ENCODE peak calls at places on chromosomes 13 and 19, in eight cellular contexts. K is ascending aorta; T is endothelial cell of umbilical vein; L is CD8-positive, alpha-beta T cell; J is kidney epithelial cell; O is stomach; Q is PC-3; D is cardiac fibroblast. Z is an unnamed sample.

GRCh38 chr19:45640849-45641273 is 1.7 kb upstream of the EML2 start:
- DNase-seq in K (no peak), T (no peak), L (no peak), J (no peak), O (peak), Q (peak), D (no peak), Z (peak)

GRCh38 chr19:53877361-53877766 is 4.6 kb upstream of the PRKCG start:
- DNase-seq in K (no peak), T (no peak), L (no peak), J (no peak), O (no peak), Q (no peak), D (peak), Z (no peak)

GRCh38 chr19:13978306-13978705 is 26.0 kb downstream of the DCAF15 start:
- DNase-seq in K (peak), T (peak), L (no peak), J (no peak), O (peak), Q (no peak), D (peak), Z (peak)

GRCh38 chr13:50400035-50400726 is 384.9 kb downstream of the KCNRG start:
- DNase-seq in K (no peak), T (peak), L (no peak), J (no peak), O (no peak), Q (no peak), D (peak), Z (peak)

GRCh38 chr19:35348909-35349611 is 1.4 kb downstream of the FFAR1 start:
- DNase-seq in K (no peak), T (no peak), L (no peak), J (no peak), O (no peak), Q (no peak), D (no peak), Z (no peak)

GRCh38 chr13:108176685-108177274 is 38.6 kb downstream of the LIG4 start:
- DNase-seq in K (no peak), T (peak), L (peak), J (no peak), O (peak), Q (peak), D (peak), Z (peak)

GRCh38 chr13:38814331-38814730 is 127.5 kb downstream of the FREM2 start:
- DNase-seq in K (no peak), T (no peak), L (no peak), J (no peak), O (peak), Q (no peak), D (no peak), Z (no peak)

GRCh38 chr13:28336193-28336657 is 158.7 kb downstream of the FLT1 start:
- DNase-seq in K (no peak), T (peak), L (no peak), J (no peak), O (no peak), Q (no peak), D (no peak), Z (no peak)

GRCh38 chr19:57363734-57364181 is 407 bp downstream of the TRAPPC2B start:
- DNase-seq in K (no peak), T (no peak), L (no peak), J (no peak), O (no peak), Q (no peak), D (no peak), Z (no peak)

GRCh38 chr19:11538232-11539036 is at the start of gene CNN1:
- DNase-seq in K (peak), T (peak), L (no peak), J (no peak), O (peak), Q (no peak), D (peak), Z (peak)

GRCh38 chr13:71613347-71613746 is 253.7 kb downstream of the DACH1 start:
- DNase-seq in K (no peak), T (peak), L (no peak), J (no peak), O (no peak), Q (no peak), D (peak), Z (no peak)

GRCh38 chr13:48055712-48056111 is 18.2 kb downstream of the NUDT15 start:
- DNase-seq in K (no peak), T (no peak), L (no peak), J (no peak), O (no peak), Q (no peak), D (no peak), Z (no peak)

GRCh38 chr19:29093553-29093908 is 119.4 kb downstream of the UQCRFS1 start:
- DNase-seq in K (no peak), T (no peak), L (no peak), J (no peak), O (no peak), Q (no peak), D (no peak), Z (no peak)

GRCh38 chr19:33194884-33195710 is 967 bp downstream of the LRP3 start:
- DNase-seq in K (no peak), T (no peak), L (no peak), J (no peak), O (peak), Q (peak), D (peak), Z (peak)

GRCh38 chr13:32857689-32858088 is 158.5 kb upstream of the KL start:
- DNase-seq in K (no peak), T (no peak), L (no peak), J (no peak), O (no peak), Q (no peak), D (no peak), Z (no peak)

GRCh38 chr13:111551421-111551820 is 231.0 kb downstream of the TEX29 start:
- DNase-seq in K (no peak), T (no peak), L (no peak), J (no peak), O (no peak), Q (no peak), D (no peak), Z (peak)

GRCh38 chr13:28537149-28537548 is 42.2 kb upstream of the FLT1 start:
- DNase-seq in K (no peak), T (no peak), L (no peak), J (no peak), O (no peak), Q (no peak), D (no peak), Z (no peak)

GRCh38 chr19:13803038-13803437 is 7.8 kb downstream of the ZSWIM4 start:
- DNase-seq in K (no peak), T (no peak), L (no peak), J (no peak), O (peak), Q (peak), D (no peak), Z (no peak)

GRCh38 chr13:40987606-40988280 is 31.4 kb downstream of the ELF1 start:
- DNase-seq in K (no peak), T (no peak), L (no peak), J (no peak), O (no peak), Q (no peak), D (no peak), Z (no peak)

GRCh38 chr13:50124536-50125305 is 109.5 kb downstream of the KCNRG start:
- DNase-seq in K (no peak), T (no peak), L (peak), J (no peak), O (peak), Q (peak), D (peak), Z (peak)

GRCh38 chr19:35340431-35340830 is 7.3 kb upstream of the FFAR1 start:
- DNase-seq in K (no peak), T (no peak), L (no peak), J (no peak), O (no peak), Q (no peak), D (no peak), Z (no peak)

GRCh38 chr13:114230117-114230516 is 4.6 kb upstream of the CDC16 start:
- DNase-seq in K (no peak), T (no peak), L (no peak), J (no peak), O (no peak), Q (no peak), D (no peak), Z (no peak)

GRCh38 chr13:92074658-92075057 is 676.2 kb downstream of the GPC5 start:
- DNase-seq in K (no peak), T (no peak), L (no peak), J (no peak), O (no peak), Q (peak), D (peak), Z (peak)
- TF ChIP-seq CTCF in K (no peak), T (no peak), L (no peak), J (peak), O (no peak), Q (peak), D (no peak), Z (no peak)

GRCh38 chr19:461664-462551 is 1.1 kb upstream of the SHC2 start:
- DNase-seq in K (no peak), T (no peak), L (no peak), J (no peak), O (peak), Q (peak), D (no peak), Z (peak)

GRCh38 chr19:457636-458035 is 3.2 kb downstream of the SHC2 start:
- DNase-seq in K (no peak), T (no peak), L (no peak), J (no peak), O (no peak), Q (no peak), D (no peak), Z (no peak)

GRCh38 chr19:458091-459042 is 2.5 kb downstream of the SHC2 start:
- DNase-seq in K (no peak), T (no peak), L (no peak), J (no peak), O (no peak), Q (no peak), D (no peak), Z (no peak)

GRCh38 chr19:460877-461609 is at the start of gene SHC2:
- DNase-seq in K (no peak), T (no peak), L (no peak), J (no peak), O (peak), Q (no peak), D (no peak), Z (peak)

GRCh38 chr19:459724-460511 is 915 bp downstream of the SHC2 start:
- DNase-seq in K (no peak), T (peak), L (peak), J (no peak), O (peak), Q (peak), D (peak), Z (peak)
- TF ChIP-seq CTCF in K (no peak), T (no peak), L (no peak), J (no peak), O (no peak), Q (no peak), D (no peak), Z (no peak)

GRCh38 chr13:26707122-26708006 is 53.2 kb downstream of the GPR12 start:
- DNase-seq in K (no peak), T (peak), L (no peak), J (no peak), O (no peak), Q (peak), D (peak), Z (peak)

GRCh38 chr13:26708007-26708297 is 52.6 kb downstream of the GPR12 start:
- DNase-seq in K (no peak), T (no peak), L (no peak), J (no peak), O (no peak), Q (no peak), D (no peak), Z (no peak)

GRCh38 chr13:26710166-26710565 is 50.4 kb downstream of the GPR12 start:
- DNase-seq in K (no peak), T (no peak), L (no peak), J (no peak), O (no peak), Q (no peak), D (no peak), Z (no peak)

GRCh38 chr13:26709461-26709860 is 51.1 kb downstream of the GPR12 start:
- DNase-seq in K (no peak), T (no peak), L (no peak), J (no peak), O (no peak), Q (no peak), D (no peak), Z (no peak)

GRCh38 chr13:26706381-26706780 is 54.2 kb downstream of the GPR12 start:
- DNase-seq in K (no peak), T (no peak), L (no peak), J (no peak), O (no peak), Q (no peak), D (no peak), Z (no peak)
- TF ChIP-seq CTCF in K (no peak), T (no peak), L (no peak), J (no peak), O (no peak), Q (no peak), D (peak), Z (no peak)

DNA sequence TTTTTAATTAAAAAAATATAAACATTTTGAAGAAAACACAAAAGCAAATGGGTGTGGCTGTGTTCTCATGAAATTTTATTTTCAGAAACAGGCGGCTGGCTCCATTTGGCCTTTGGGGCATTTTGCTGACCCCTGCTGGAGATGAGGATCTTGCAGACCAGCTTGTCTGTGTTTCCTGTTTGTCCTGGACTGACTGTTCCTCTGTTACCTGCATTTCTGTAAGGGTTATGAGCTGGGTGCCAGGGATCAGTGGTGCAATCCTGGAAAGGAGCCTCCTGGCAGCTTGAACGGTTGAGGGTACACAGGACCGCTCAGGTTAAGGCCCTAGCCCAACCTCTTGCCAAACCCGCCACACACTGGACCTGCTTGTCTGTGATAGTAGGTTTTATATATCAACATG is 49.9 kb downstream of the ZNF787 start:
- DNase-seq in K (no peak), T (no peak), L (no peak), J (no peak), O (no peak), Q (peak), D (no peak), Z (no peak)
- TF ChIP-seq CTCF in K (no peak), T (no peak), L (no peak), J (peak), O (no peak), Q (peak), D (peak), Z (no peak)

GRCh38 chr19:51651216-51651846 is 4.7 kb upstream of the SIGLEC14 start:
- DNase-seq in K (no peak), T (no peak), L (no peak), J (no peak), O (no peak), Q (no peak), D (no peak), Z (no peak)

GRCh38 chr19:51652266-51652665 is 5.6 kb upstream of the SIGLEC14 start:
- DNase-seq in K (no peak), T (no peak), L (no peak), J (no peak), O (no peak), Q (no peak), D (no peak), Z (no peak)

GRCh38 chr19:51653162-51653561 is 6.5 kb upstream of the SIGLEC14 start:
- DNase-seq in K (no peak), T (no peak), L (no peak), J (no peak), O (no peak), Q (no peak), D (no peak), Z (no peak)

GRCh38 chr19:51654783-51655182 is 8.2 kb upstream of the SIGLEC14 start:
- DNase-seq in K (no peak), T (no peak), L (no peak), J (no peak), O (no peak), Q (no peak), D (no peak), Z (no peak)
- TF ChIP-seq CTCF in K (no peak), T (no peak), L (no peak), J (no peak), O (no peak), Q (no peak), D (no peak), Z (no peak)